ENCODE peak calls at places on chromosomes 3 and 15, in seven cellular contexts. One of them, this sample, is unnamed.
A peak's percentile ranks its signal among the peaks of the same experiment; 100 is the strongest.

GRCh38 chr15:66864871-66865281 is 162.8 kb downstream of the SMAD6 start:
- DNase-seq in osteocyte: peak; percentile 71
- DNase-seq in epithelial cell of esophagus: no peak
- DNase-seq in PC-9: no peak
- DNase-seq in neural crest cell: no peak
- DNase-seq in progenitor cell of endocrine pancreas: no peak
- DNase-seq in mucosa of descending colon: no peak
- DNase-seq in this sample: no peak

GRCh38 chr3:126373682-126374601 is 16.7 kb upstream of the KLF15 start:
- DNase-seq in mucosa of descending colon: no peak
- DNase-seq in PC-9: no peak
- DNase-seq in osteocyte: no peak
- DNase-seq in epithelial cell of esophagus: no peak
- DNase-seq in progenitor cell of endocrine pancreas: no peak
- DNase-seq in neural crest cell: no peak
- DNase-seq in this sample: no peak

GRCh38 chr3:112199622-112200316 is 66.7 kb upstream of the GCSAM start:
- DNase-seq in neural crest cell: no peak
- DNase-seq in mucosa of descending colon: no peak
- DNase-seq in PC-9: peak; percentile 23
- DNase-seq in progenitor cell of endocrine pancreas: no peak
- DNase-seq in osteocyte: no peak
- DNase-seq in epithelial cell of esophagus: peak; percentile 75
- DNase-seq in this sample: no peak

GRCh38 chr15:90685688-90686434 is 31.3 kb upstream of the BLM start:
- DNase-seq in epithelial cell of esophagus: no peak
- DNase-seq in progenitor cell of endocrine pancreas: no peak
- DNase-seq in PC-9: no peak
- DNase-seq in neural crest cell: no peak
- DNase-seq in mucosa of descending colon: no peak
- DNase-seq in osteocyte: no peak
- DNase-seq in this sample: no peak

GRCh38 chr3:11582123-11582968 is 61.4 kb downstream of the VGLL4 start:
- DNase-seq in neural crest cell: no peak
- DNase-seq in PC-9: no peak
- DNase-seq in mucosa of descending colon: peak; percentile 75
- DNase-seq in osteocyte: no peak
- DNase-seq in epithelial cell of esophagus: peak; percentile 61
- DNase-seq in progenitor cell of endocrine pancreas: no peak
- DNase-seq in this sample: no peak

GRCh38 chr3:119700269-119700919 is 2.4 kb upstream of the CFAP91 start:
- DNase-seq in PC-9: no peak
- DNase-seq in neural crest cell: no peak
- DNase-seq in mucosa of descending colon: peak; percentile 27
- DNase-seq in epithelial cell of esophagus: peak; percentile 58
- DNase-seq in osteocyte: no peak
- DNase-seq in progenitor cell of endocrine pancreas: no peak
- DNase-seq in this sample: no peak

GRCh38 chr3:117998071-117998470 is 1036.6 kb downstream of the IGSF11 start:
- DNase-seq in neural crest cell: no peak
- DNase-seq in osteocyte: no peak
- DNase-seq in epithelial cell of esophagus: peak; percentile 47
- DNase-seq in mucosa of descending colon: no peak
- DNase-seq in PC-9: no peak
- DNase-seq in progenitor cell of endocrine pancreas: no peak
- DNase-seq in this sample: no peak

GRCh38 chr15:39327005-39327725 is 253.7 kb upstream of the THBS1 start:
- DNase-seq in mucosa of descending colon: no peak
- DNase-seq in progenitor cell of endocrine pancreas: no peak
- DNase-seq in epithelial cell of esophagus: no peak
- DNase-seq in osteocyte: no peak
- DNase-seq in neural crest cell: no peak
- DNase-seq in PC-9: no peak
- DNase-seq in this sample: no peak

GRCh38 chr3:197907196-197907595 is 42.8 kb upstream of the RPL35A start:
- DNase-seq in osteocyte: no peak
- DNase-seq in progenitor cell of endocrine pancreas: no peak
- DNase-seq in epithelial cell of esophagus: peak; percentile 24
- DNase-seq in mucosa of descending colon: no peak
- DNase-seq in neural crest cell: no peak
- DNase-seq in PC-9: no peak
- DNase-seq in this sample: no peak

GRCh38 chr3:134040066-134040465 is 10.3 kb upstream of the SLCO2A1 start:
- DNase-seq in PC-9: no peak
- DNase-seq in neural crest cell: no peak
- DNase-seq in mucosa of descending colon: no peak
- DNase-seq in osteocyte: peak; percentile 48
- DNase-seq in progenitor cell of endocrine pancreas: no peak
- DNase-seq in epithelial cell of esophagus: no peak
- DNase-seq in this sample: no peak

GRCh38 chr3:83048556-83048955 is 1287.1 kb upstream of the GBE1 start:
- DNase-seq in PC-9: no peak
- DNase-seq in neural crest cell: no peak
- DNase-seq in progenitor cell of endocrine pancreas: no peak
- DNase-seq in epithelial cell of esophagus: peak; percentile 2
- DNase-seq in osteocyte: no peak
- DNase-seq in mucosa of descending colon: no peak
- DNase-seq in this sample: no peak

GRCh38 chr3:112604536-112604935 is 36.4 kb downstream of the CCDC80 start:
- DNase-seq in osteocyte: no peak
- DNase-seq in PC-9: peak; percentile 27
- DNase-seq in epithelial cell of esophagus: no peak
- DNase-seq in mucosa of descending colon: no peak
- DNase-seq in neural crest cell: no peak
- DNase-seq in progenitor cell of endocrine pancreas: no peak
- DNase-seq in this sample: no peak

GRCh38 chr3:187011915-187012314 is 81.6 kb downstream of the ST6GAL1 start:
- DNase-seq in epithelial cell of esophagus: no peak
- DNase-seq in progenitor cell of endocrine pancreas: no peak
- DNase-seq in osteocyte: peak; percentile 25
- DNase-seq in mucosa of descending colon: no peak
- DNase-seq in PC-9: no peak
- DNase-seq in neural crest cell: no peak
- DNase-seq in this sample: no peak

GRCh38 chr15:49155834-49156627 is 632 bp upstream of the COPS2 start:
- DNase-seq in PC-9: no peak
- DNase-seq in osteocyte: no peak
- DNase-seq in mucosa of descending colon: peak; percentile 24
- DNase-seq in epithelial cell of esophagus: peak; percentile 17
- DNase-seq in neural crest cell: no peak
- DNase-seq in progenitor cell of endocrine pancreas: no peak
- DNase-seq in this sample: no peak

GRCh38 chr3:52774066-52774713 is 3.2 kb upstream of the ITIH1 start:
- DNase-seq in epithelial cell of esophagus: no peak
- DNase-seq in progenitor cell of endocrine pancreas: no peak
- DNase-seq in neural crest cell: no peak
- DNase-seq in PC-9: no peak
- DNase-seq in osteocyte: peak; percentile 48
- DNase-seq in mucosa of descending colon: no peak
- DNase-seq in this sample: no peak

GRCh38 chr3:170469151-170470062 is 50.7 kb downstream of the CLDN11 start:
- DNase-seq in mucosa of descending colon: no peak
- DNase-seq in osteocyte: no peak
- DNase-seq in PC-9: no peak
- DNase-seq in progenitor cell of endocrine pancreas: no peak
- DNase-seq in neural crest cell: no peak
- DNase-seq in epithelial cell of esophagus: peak; percentile 15
- DNase-seq in this sample: no peak

GRCh38 chr3:195760345-195760983 is 39.7 kb downstream of the MUC20 start:
- DNase-seq in mucosa of descending colon: no peak
- DNase-seq in epithelial cell of esophagus: no peak
- DNase-seq in neural crest cell: no peak
- DNase-seq in PC-9: no peak
- DNase-seq in progenitor cell of endocrine pancreas: no peak
- DNase-seq in osteocyte: no peak
- DNase-seq in this sample: no peak

GRCh38 chr3:194098036-194098871 is 37.7 kb upstream of the HES1 start:
- DNase-seq in osteocyte: no peak
- DNase-seq in neural crest cell: no peak
- DNase-seq in progenitor cell of endocrine pancreas: no peak
- DNase-seq in mucosa of descending colon: no peak
- DNase-seq in epithelial cell of esophagus: no peak
- DNase-seq in PC-9: no peak
- DNase-seq in this sample: no peak

GRCh38 chr3:112519424-112520001 is 20.2 kb upstream of the BTLA start:
- DNase-seq in mucosa of descending colon: peak; percentile 76
- DNase-seq in neural crest cell: no peak
- DNase-seq in osteocyte: no peak
- DNase-seq in progenitor cell of endocrine pancreas: no peak
- DNase-seq in PC-9: peak; percentile 8
- DNase-seq in epithelial cell of esophagus: peak; percentile 73
- DNase-seq in this sample: no peak

GRCh38 chr3:141065841-141066592 is 14.9 kb downstream of the SPSB4 start:
- DNase-seq in neural crest cell: no peak
- DNase-seq in progenitor cell of endocrine pancreas: no peak
- DNase-seq in osteocyte: peak; percentile 82
- DNase-seq in epithelial cell of esophagus: no peak
- DNase-seq in mucosa of descending colon: no peak
- DNase-seq in PC-9: no peak
- DNase-seq in this sample: no peak

GRCh38 chr3:67901681-67902080 is 247.3 kb upstream of the SUCLG2 start:
- DNase-seq in progenitor cell of endocrine pancreas: no peak
- DNase-seq in osteocyte: no peak
- DNase-seq in epithelial cell of esophagus: no peak
- DNase-seq in mucosa of descending colon: no peak
- DNase-seq in PC-9: no peak
- DNase-seq in neural crest cell: no peak
- DNase-seq in this sample: no peak
- TF ChIP-seq CTCF in progenitor cell of endocrine pancreas: peak; percentile 37
- TF ChIP-seq CTCF in osteocyte: no peak
- TF ChIP-seq CTCF in epithelial cell of esophagus: no peak
- TF ChIP-seq CTCF in mucosa of descending colon: no peak
- TF ChIP-seq CTCF in PC-9: no peak
- TF ChIP-seq CTCF in neural crest cell: peak; percentile 34
- TF ChIP-seq CTCF in this sample: peak; percentile 57

GRCh38 chr3:184002469-184002868 is 15.2 kb downstream of the ABCC5 start:
- DNase-seq in epithelial cell of esophagus: no peak
- DNase-seq in PC-9: no peak
- DNase-seq in mucosa of descending colon: no peak
- DNase-seq in osteocyte: no peak
- DNase-seq in progenitor cell of endocrine pancreas: no peak
- DNase-seq in neural crest cell: no peak
- DNase-seq in this sample: no peak
- TF ChIP-seq CTCF in epithelial cell of esophagus: no peak
- TF ChIP-seq CTCF in PC-9: no peak
- TF ChIP-seq CTCF in mucosa of descending colon: no peak
- TF ChIP-seq CTCF in osteocyte: no peak
- TF ChIP-seq CTCF in progenitor cell of endocrine pancreas: no peak
- TF ChIP-seq CTCF in neural crest cell: no peak
- TF ChIP-seq CTCF in this sample: no peak

DNA sequence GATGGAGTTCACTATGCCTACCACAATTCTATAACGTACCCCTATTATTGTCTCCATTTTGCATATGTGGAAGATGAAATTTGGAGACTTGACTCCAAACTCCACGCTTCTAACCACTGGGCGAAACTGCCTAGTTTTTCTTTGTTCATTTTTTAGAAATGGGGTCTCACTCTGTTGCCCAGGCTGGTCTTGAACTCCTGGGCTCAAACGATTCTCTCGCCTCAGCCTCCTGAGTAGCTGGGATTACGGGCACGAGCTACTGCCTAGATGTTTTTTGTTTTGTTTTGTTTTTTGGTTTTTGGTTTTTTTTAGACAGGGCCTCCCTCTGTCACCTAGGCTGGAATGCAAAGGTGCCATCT is 584 bp upstream of the RPL32 start:
- DNase-seq in epithelial cell of esophagus: no peak
- DNase-seq in PC-9: no peak
- DNase-seq in mucosa of descending colon: no peak
- DNase-seq in osteocyte: no peak
- DNase-seq in neural crest cell: no peak
- DNase-seq in progenitor cell of endocrine pancreas: no peak
- DNase-seq in this sample: no peak
- TF ChIP-seq CTCF in epithelial cell of esophagus: no peak
- TF ChIP-seq CTCF in PC-9: peak; percentile 45
- TF ChIP-seq CTCF in mucosa of descending colon: no peak
- TF ChIP-seq CTCF in osteocyte: peak; percentile 33
- TF ChIP-seq CTCF in neural crest cell: peak; percentile 22
- TF ChIP-seq CTCF in progenitor cell of endocrine pancreas: peak; percentile 3
- TF ChIP-seq CTCF in this sample: no peak

GRCh38 chr3:115381573-115381912 is 234.5 kb upstream of the ZBTB20 start:
- DNase-seq in neural crest cell: no peak
- DNase-seq in mucosa of descending colon: no peak
- DNase-seq in epithelial cell of esophagus: no peak
- DNase-seq in osteocyte: no peak
- DNase-seq in progenitor cell of endocrine pancreas: no peak
- DNase-seq in PC-9: no peak
- DNase-seq in this sample: no peak
- TF ChIP-seq CTCF in neural crest cell: no peak
- TF ChIP-seq CTCF in mucosa of descending colon: no peak
- TF ChIP-seq CTCF in epithelial cell of esophagus: no peak
- TF ChIP-seq CTCF in osteocyte: no peak
- TF ChIP-seq CTCF in progenitor cell of endocrine pancreas: no peak
- TF ChIP-seq CTCF in PC-9: no peak
- TF ChIP-seq CTCF in this sample: no peak

DNA sequence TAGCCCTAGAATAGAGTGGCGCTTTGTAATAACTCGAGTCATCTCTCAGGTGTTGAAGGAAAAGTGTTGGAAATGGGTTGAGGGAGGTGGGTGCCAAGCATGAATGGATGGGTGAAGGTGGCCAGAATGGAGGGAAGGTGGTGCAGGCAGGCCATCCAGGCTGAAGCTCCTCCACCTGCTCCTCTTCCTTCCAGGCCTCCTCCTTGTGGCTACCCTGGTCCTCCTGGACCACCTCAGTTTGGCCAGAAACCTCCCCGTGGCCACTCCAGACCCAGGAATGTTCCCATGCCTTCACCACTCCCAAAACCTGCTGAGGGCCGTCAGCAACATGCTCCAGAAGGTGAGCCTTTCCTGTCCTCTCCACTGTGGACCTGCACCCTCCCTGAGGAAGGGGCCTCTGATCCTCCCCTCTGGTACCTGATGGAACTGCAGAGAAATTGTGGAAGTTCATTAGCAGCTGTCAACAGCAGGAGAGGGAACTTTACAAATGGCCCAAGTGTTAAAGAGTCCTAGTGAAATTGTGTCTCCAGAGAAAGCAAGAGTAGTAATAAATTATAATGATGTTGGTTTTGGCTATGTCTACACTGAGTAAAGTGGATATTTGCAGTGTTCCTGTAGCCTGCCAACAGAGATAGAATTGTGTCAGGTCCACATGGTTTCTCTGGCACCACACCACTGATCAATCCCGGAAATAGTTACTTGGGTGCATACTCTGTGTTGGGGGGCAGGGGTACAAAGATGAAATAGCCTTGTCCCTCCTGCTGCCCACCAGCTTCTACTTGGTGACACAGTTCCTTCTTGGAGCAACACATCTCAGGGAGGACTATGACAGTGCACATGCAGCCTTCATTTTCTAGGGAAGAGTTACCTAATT is 1.6 kb downstream of the IL12A start:
- DNase-seq in PC-9: no peak
- DNase-seq in mucosa of descending colon: no peak
- DNase-seq in neural crest cell: no peak
- DNase-seq in osteocyte: no peak
- DNase-seq in epithelial cell of esophagus: no peak
- DNase-seq in progenitor cell of endocrine pancreas: no peak
- DNase-seq in this sample: no peak
- TF ChIP-seq CTCF in PC-9: no peak
- TF ChIP-seq CTCF in mucosa of descending colon: no peak
- TF ChIP-seq CTCF in neural crest cell: no peak
- TF ChIP-seq CTCF in osteocyte: no peak
- TF ChIP-seq CTCF in epithelial cell of esophagus: peak; percentile 19
- TF ChIP-seq CTCF in progenitor cell of endocrine pancreas: peak; percentile 24
- TF ChIP-seq CTCF in this sample: no peak

This sample was measured in D721Med.